ENCODE peak calls at places on chromosomes 4 and X, in ten cellular contexts. H is astrocyte of the spinal cord; K is naive thymus-derived CD8-positive, alpha-beta T cell; A is NCI-H1105 treated with DMSO at 0.1 percent for 48 hours; X is cardiac fibroblast; G is fibroblast of gingiva; W is T-helper 1 cell; C is NCI-H2081; B is T-cell; L is LoVo. P is an unnamed sample.

GRCh38 chr4:166502660-166503059 is 629.6 kb downstream of the TLL1 start:
- DNase-seq in K (no peak), G (no peak), B (no peak), C (no peak), X (no peak), W (no peak), A (no peak), H (no peak), L (no peak), P (no peak)

GRCh38 chr4:113316879-113317278 is 267.4 kb downstream of the ANK2 start:
- DNase-seq in L (no peak), A (peak), B (no peak), X (no peak), K (peak), C (no peak), H (no peak), W (peak), G (no peak), P (peak)

GRCh38 chr4:35125995-35126712 is 1118.2 kb downstream of the ARAP2 start:
- DNase-seq in K (no peak), G (no peak), C (peak), A (peak), H (no peak), B (no peak), X (no peak), W (no peak), L (no peak), P (peak)

GRCh38 chr4:39614487-39615162 is 24.0 kb downstream of the SMIM14 start:
- DNase-seq in W (no peak), H (peak), C (no peak), B (no peak), L (peak), K (no peak), A (no peak), G (peak), X (peak), P (no peak)

GRCh38 chrX:29431895-29432294 is 783.5 kb upstream of the MAGEB2 start:
- DNase-seq in G (no peak), W (no peak), B (no peak), A (no peak), H (peak), L (no peak), K (no peak), X (no peak), C (no peak), P (no peak)

GRCh38 chrX:24777660-24778059 is 83.9 kb downstream of the POLA1 start:
- DNase-seq in G (no peak), C (no peak), W (no peak), B (no peak), X (no peak), K (no peak), L (no peak), H (no peak), A (no peak), P (no peak)

GRCh38 chr4:106715825-106716224 is 320.3 kb downstream of the DKK2 start:
- DNase-seq in L (no peak), G (no peak), X (no peak), C (no peak), A (no peak), W (no peak), K (no peak), H (no peak), B (no peak), P (no peak)

GRCh38 chrX:83077606-83078005 is 430.5 kb upstream of the POU3F4 start:
- DNase-seq in K (no peak), H (no peak), A (no peak), X (no peak), B (no peak), W (no peak), L (no peak), G (no peak), C (no peak), P (no peak)

GRCh38 chr4:141721174-141721573 is 84.8 kb downstream of the IL15 start:
- DNase-seq in C (no peak), H (no peak), B (no peak), L (no peak), G (no peak), X (no peak), A (no peak), K (no peak), W (no peak), P (no peak)

GRCh38 chrX:44828008-44828605 is 15.7 kb upstream of the DUSP21 start:
- DNase-seq in C (no peak), X (peak), H (peak), G (peak), K (no peak), B (no peak), A (no peak), W (no peak), L (no peak), P (no peak)

P was measured in COR-L47.